ENCODE peak calls at places on chromosomes 1 and 21, in eight cellular contexts. H, K, U, F, Z, W, M and O are unnamed samples.

GRCh38 chr21:41147979-41148355 is 20.0 kb upstream of the BACE2 start:
- DNase-seq in H (no peak), K (no peak), U (no peak), F (no peak), Z (no peak), W (no peak), M (no peak), O (no peak)

GRCh38 chr1:225813250-225813964 is 3.5 kb downstream of the EPHX1 start:
- DNase-seq in H (no peak), K (peak; percentile 84), U (peak; percentile 76), F (peak; percentile 67), Z (peak; percentile 24), W (no peak), M (peak; percentile 79), O (no peak)

GRCh38 chr1:2353907-2354438 is 37.4 kb downstream of the MORN1 start:
- DNase-seq in H (no peak), K (no peak), U (no peak), F (no peak), Z (no peak), W (no peak), M (no peak), O (no peak)

GRCh38 chr1:3035871-3036645 is 14.8 kb downstream of the ACTRT2 start:
- DNase-seq in H (no peak), K (no peak), U (no peak), F (no peak), Z (no peak), W (peak; percentile 71), M (no peak), O (no peak)

GRCh38 chr1:170791941-170792340 is 128.0 kb downstream of the PRRX1 start:
- DNase-seq in H (peak; percentile 41), K (no peak), U (no peak), F (no peak), Z (no peak), W (no peak), M (peak; percentile 30), O (no peak)

GRCh38 chr1:68221971-68222355 is 10.4 kb downstream of the WLS start:
- DNase-seq in H (peak; percentile 67), K (no peak), U (peak; percentile 48), F (no peak), Z (no peak), W (no peak), M (peak; percentile 52), O (peak; percentile 54)

GRCh38 chr21:45533731-45534571 is 8.3 kb downstream of the SLC19A1 start:
- DNase-seq in H (no peak), K (no peak), U (no peak), F (no peak), Z (no peak), W (peak; percentile 75), M (no peak), O (no peak)

GRCh38 chr21:21137986-21138385 is 139.8 kb downstream of the NCAM2 start:
- DNase-seq in H (no peak), K (no peak), U (no peak), F (no peak), Z (no peak), W (no peak), M (peak; percentile 1), O (peak; percentile 47)

GRCh38 chr21:38455403-38455802 is 42.9 kb downstream of the ERG start:
- DNase-seq in H (no peak), K (peak; percentile 86), U (no peak), F (no peak), Z (no peak), W (no peak), M (no peak), O (peak; percentile 59)

GRCh38 chr1:14930224-14930965 is 223.2 kb upstream of the TMEM51 start:
- DNase-seq in H (no peak), K (no peak), U (no peak), F (no peak), Z (no peak), W (no peak), M (no peak), O (no peak)

GRCh38 chr1:55329091-55329490 is 113.9 kb upstream of the USP24 start:
- DNase-seq in H (no peak), K (peak; percentile 4), U (no peak), F (no peak), Z (no peak), W (no peak), M (no peak), O (no peak)

GRCh38 chr1:28246427-28246832 is 10.5 kb downstream of the ATP5IF1 start:
- DNase-seq in H (no peak), K (peak; percentile 11), U (peak; percentile 92), F (no peak), Z (peak; percentile 81), W (no peak), M (peak; percentile 21), O (no peak)

GRCh38 chr1:233909195-233909594 is 4.7 kb downstream of the SLC35F3 start:
- DNase-seq in H (no peak), K (no peak), U (peak; percentile 87), F (no peak), Z (peak; percentile 99), W (no peak), M (no peak), O (peak; percentile 81)

GRCh38 chr1:150152772-150153461 is 3.2 kb downstream of the PLEKHO1 start:
- DNase-seq in H (peak; percentile 53), K (peak; percentile 83), U (peak; percentile 41), F (no peak), Z (peak; percentile 71), W (peak; percentile 72), M (peak; percentile 88), O (peak; percentile 76)

GRCh38 chr1:243233908-243234307 is 21.2 kb downstream of the CEP170 start:
- DNase-seq in H (peak; percentile 37), K (no peak), U (no peak), F (no peak), Z (no peak), W (no peak), M (peak; percentile 89), O (peak; percentile 48)

GRCh38 chr21:46634966-46635323 is 529 bp upstream of the PRMT2 start:
- DNase-seq in H (peak; percentile 83), K (peak; percentile 79), U (peak; percentile 74), F (peak; percentile 56), Z (peak; percentile 81), W (no peak), M (peak; percentile 82), O (peak; percentile 90)

GRCh38 chr1:67144696-67145095 is 9.9 kb upstream of the C1orf141 start:
- DNase-seq in H (no peak), K (no peak), U (peak; percentile 10), F (no peak), Z (no peak), W (no peak), M (no peak), O (peak; percentile 12)

GRCh38 chr1:39701092-39701460 is 9.8 kb upstream of the HPCAL4 start:
- DNase-seq in H (no peak), K (no peak), U (no peak), F (no peak), Z (peak; percentile 28), W (no peak), M (peak; percentile 56), O (peak; percentile 34)

GRCh38 chr1:26410706-26411623 is at the start of gene LIN28A:
- DNase-seq in H (no peak), K (no peak), U (no peak), F (no peak), Z (no peak), W (no peak), M (no peak), O (no peak)

GRCh38 chr1:51341876-51342496 is 11.6 kb upstream of the TTC39A start:
- DNase-seq in H (no peak), K (no peak), U (no peak), F (no peak), Z (no peak), W (no peak), M (no peak), O (peak; percentile 18)

GRCh38 chr1:75672528-75673393 is 51.7 kb upstream of the ACADM start:
- DNase-seq in H (peak; percentile 89), K (no peak), U (peak; percentile 94), F (no peak), Z (peak; percentile 94), W (no peak), M (peak; percentile 86), O (peak; percentile 89)

GRCh38 chr1:236514703-236515442 is 8.9 kb upstream of the LGALS8 start:
- DNase-seq in H (no peak), K (no peak), U (no peak), F (peak; percentile 47), Z (no peak), W (no peak), M (no peak), O (no peak)

GRCh38 chr1:116147972-116148371 is 36.8 kb downstream of the MAB21L3 start:
- DNase-seq in H (no peak), K (no peak), U (peak; percentile 41), F (no peak), Z (peak; percentile 73), W (no peak), M (no peak), O (peak; percentile 7)

GRCh38 chr1:23906731-23907130 is 6.4 kb downstream of the CNR2 start:
- DNase-seq in H (no peak), K (no peak), U (no peak), F (no peak), Z (no peak), W (no peak), M (no peak), O (no peak)

GRCh38 chr1:154626456-154627246 is 18.7 kb upstream of the ADAR start:
- DNase-seq in H (no peak), K (no peak), U (no peak), F (no peak), Z (no peak), W (no peak), M (no peak), O (no peak)

GRCh38 chr1:78003070-78003751 is 1.5 kb upstream of the DNAJB4 start:
- DNase-seq in H (no peak), K (no peak), U (no peak), F (no peak), Z (no peak), W (no peak), M (no peak), O (no peak)